ENCODE peak calls at places on chromosomes 6 and 20, in eight cellular contexts. One of them, this sample, is unnamed.

GRCh38 chr6:41498968-41499599 is 47.1 kb upstream of the FOXP4 start:
- DNase-seq in GM13976: no peak
- DNase-seq in stimulated activated CD4-positive, alpha-beta T cell treated with anti-CD3 and anti-CD28 coated beads, Interleukin-1b, Interleukin-23, amount 100 ng/mL, for 48 hours: no peak
- DNase-seq in CD8-positive, alpha-beta T cell: no peak
- DNase-seq in fibroblast of the aortic adventitia: no peak
- DNase-seq in Peyer's patch: no peak
- DNase-seq in pancreas: no peak
- DNase-seq in HepG2: peak
- DNase-seq in this sample: no peak

GRCh38 chr6:2237001-2237400 is 8.4 kb downstream of the GMDS start:
- DNase-seq in GM13976: no peak
- DNase-seq in stimulated activated CD4-positive, alpha-beta T cell treated with anti-CD3 and anti-CD28 coated beads, Interleukin-1b, Interleukin-23, amount 100 ng/mL, for 48 hours: no peak
- DNase-seq in CD8-positive, alpha-beta T cell: no peak
- DNase-seq in fibroblast of the aortic adventitia: peak
- DNase-seq in Peyer's patch: no peak
- DNase-seq in pancreas: no peak
- DNase-seq in HepG2: no peak
- DNase-seq in this sample: peak

GRCh38 chr20:667351-668034 is 8.1 kb downstream of the SCRT2 start:
- DNase-seq in GM13976: peak
- DNase-seq in stimulated activated CD4-positive, alpha-beta T cell treated with anti-CD3 and anti-CD28 coated beads, Interleukin-1b, Interleukin-23, amount 100 ng/mL, for 48 hours: peak
- DNase-seq in CD8-positive, alpha-beta T cell: peak
- DNase-seq in fibroblast of the aortic adventitia: peak
- DNase-seq in Peyer's patch: peak
- DNase-seq in pancreas: no peak
- DNase-seq in HepG2: peak
- DNase-seq in this sample: peak

GRCh38 chr6:31861919-31862343 is 690 bp downstream of the NEU1 start:
- DNase-seq in GM13976: no peak
- DNase-seq in stimulated activated CD4-positive, alpha-beta T cell treated with anti-CD3 and anti-CD28 coated beads, Interleukin-1b, Interleukin-23, amount 100 ng/mL, for 48 hours: no peak
- DNase-seq in CD8-positive, alpha-beta T cell: no peak
- DNase-seq in fibroblast of the aortic adventitia: peak
- DNase-seq in Peyer's patch: no peak
- DNase-seq in pancreas: no peak
- DNase-seq in HepG2: no peak
- DNase-seq in this sample: no peak

GRCh38 chr6:50815436-50816114 is 3.1 kb upstream of the TFAP2B start:
- DNase-seq in GM13976: no peak
- DNase-seq in stimulated activated CD4-positive, alpha-beta T cell treated with anti-CD3 and anti-CD28 coated beads, Interleukin-1b, Interleukin-23, amount 100 ng/mL, for 48 hours: no peak
- DNase-seq in CD8-positive, alpha-beta T cell: no peak
- DNase-seq in fibroblast of the aortic adventitia: peak
- DNase-seq in Peyer's patch: no peak
- DNase-seq in pancreas: no peak
- DNase-seq in HepG2: no peak
- DNase-seq in this sample: no peak

GRCh38 chr6:113630738-113631535 is 226.2 kb upstream of the MARCKS start:
- DNase-seq in GM13976: no peak
- DNase-seq in stimulated activated CD4-positive, alpha-beta T cell treated with anti-CD3 and anti-CD28 coated beads, Interleukin-1b, Interleukin-23, amount 100 ng/mL, for 48 hours: peak
- DNase-seq in CD8-positive, alpha-beta T cell: no peak
- DNase-seq in fibroblast of the aortic adventitia: peak
- DNase-seq in Peyer's patch: peak
- DNase-seq in pancreas: no peak
- DNase-seq in HepG2: no peak
- DNase-seq in this sample: no peak

GRCh38 chr6:122494665-122495272 is 23.2 kb upstream of the SERINC1 start:
- DNase-seq in GM13976: no peak
- DNase-seq in stimulated activated CD4-positive, alpha-beta T cell treated with anti-CD3 and anti-CD28 coated beads, Interleukin-1b, Interleukin-23, amount 100 ng/mL, for 48 hours: no peak
- DNase-seq in CD8-positive, alpha-beta T cell: no peak
- DNase-seq in fibroblast of the aortic adventitia: no peak
- DNase-seq in Peyer's patch: no peak
- DNase-seq in pancreas: peak
- DNase-seq in HepG2: no peak
- DNase-seq in this sample: no peak

GRCh38 chr20:3239867-3240775 is 1.1 kb upstream of the SLC4A11 start:
- DNase-seq in GM13976: no peak
- DNase-seq in stimulated activated CD4-positive, alpha-beta T cell treated with anti-CD3 and anti-CD28 coated beads, Interleukin-1b, Interleukin-23, amount 100 ng/mL, for 48 hours: no peak
- DNase-seq in CD8-positive, alpha-beta T cell: no peak
- DNase-seq in fibroblast of the aortic adventitia: peak
- DNase-seq in Peyer's patch: no peak
- DNase-seq in pancreas: no peak
- DNase-seq in HepG2: no peak
- DNase-seq in this sample: no peak

GRCh38 chr20:59670786-59671492 is 66.6 kb downstream of the PHACTR3 start:
- DNase-seq in GM13976: no peak
- DNase-seq in stimulated activated CD4-positive, alpha-beta T cell treated with anti-CD3 and anti-CD28 coated beads, Interleukin-1b, Interleukin-23, amount 100 ng/mL, for 48 hours: no peak
- DNase-seq in CD8-positive, alpha-beta T cell: no peak
- DNase-seq in fibroblast of the aortic adventitia: no peak
- DNase-seq in Peyer's patch: no peak
- DNase-seq in pancreas: no peak
- DNase-seq in HepG2: no peak
- DNase-seq in this sample: no peak

GRCh38 chr20:51594999-51595532 is 52.5 kb upstream of the NFATC2 start:
- DNase-seq in GM13976: peak
- DNase-seq in stimulated activated CD4-positive, alpha-beta T cell treated with anti-CD3 and anti-CD28 coated beads, Interleukin-1b, Interleukin-23, amount 100 ng/mL, for 48 hours: peak
- DNase-seq in CD8-positive, alpha-beta T cell: peak
- DNase-seq in fibroblast of the aortic adventitia: peak
- DNase-seq in Peyer's patch: peak
- DNase-seq in pancreas: peak
- DNase-seq in HepG2: peak
- DNase-seq in this sample: peak

GRCh38 chr6:145271601-145272000 is 463.7 kb downstream of the EPM2A start:
- DNase-seq in GM13976: no peak
- DNase-seq in stimulated activated CD4-positive, alpha-beta T cell treated with anti-CD3 and anti-CD28 coated beads, Interleukin-1b, Interleukin-23, amount 100 ng/mL, for 48 hours: no peak
- DNase-seq in CD8-positive, alpha-beta T cell: no peak
- DNase-seq in fibroblast of the aortic adventitia: no peak
- DNase-seq in Peyer's patch: no peak
- DNase-seq in pancreas: no peak
- DNase-seq in HepG2: no peak
- DNase-seq in this sample: no peak

GRCh38 chr6:133128191-133128590 is 113.0 kb upstream of the EYA4 start:
- DNase-seq in GM13976: no peak
- DNase-seq in stimulated activated CD4-positive, alpha-beta T cell treated with anti-CD3 and anti-CD28 coated beads, Interleukin-1b, Interleukin-23, amount 100 ng/mL, for 48 hours: no peak
- DNase-seq in CD8-positive, alpha-beta T cell: no peak
- DNase-seq in fibroblast of the aortic adventitia: no peak
- DNase-seq in Peyer's patch: no peak
- DNase-seq in pancreas: no peak
- DNase-seq in HepG2: peak
- DNase-seq in this sample: no peak

GRCh38 chr6:41939091-41939847 is 2.3 kb downstream of the CCND3 start:
- DNase-seq in GM13976: no peak
- DNase-seq in stimulated activated CD4-positive, alpha-beta T cell treated with anti-CD3 and anti-CD28 coated beads, Interleukin-1b, Interleukin-23, amount 100 ng/mL, for 48 hours: peak
- DNase-seq in CD8-positive, alpha-beta T cell: no peak
- DNase-seq in fibroblast of the aortic adventitia: peak
- DNase-seq in Peyer's patch: no peak
- DNase-seq in pancreas: no peak
- DNase-seq in HepG2: no peak
- DNase-seq in this sample: no peak

GRCh38 chr6:123849406-123849805 is 45.7 kb downstream of the NKAIN2 start:
- DNase-seq in GM13976: no peak
- DNase-seq in stimulated activated CD4-positive, alpha-beta T cell treated with anti-CD3 and anti-CD28 coated beads, Interleukin-1b, Interleukin-23, amount 100 ng/mL, for 48 hours: no peak
- DNase-seq in CD8-positive, alpha-beta T cell: no peak
- DNase-seq in fibroblast of the aortic adventitia: no peak
- DNase-seq in Peyer's patch: no peak
- DNase-seq in pancreas: no peak
- DNase-seq in HepG2: no peak
- DNase-seq in this sample: no peak

GRCh38 chr20:24050119-24050518 is 61.5 kb upstream of the GGTLC1 start:
- DNase-seq in GM13976: no peak
- DNase-seq in stimulated activated CD4-positive, alpha-beta T cell treated with anti-CD3 and anti-CD28 coated beads, Interleukin-1b, Interleukin-23, amount 100 ng/mL, for 48 hours: no peak
- DNase-seq in CD8-positive, alpha-beta T cell: no peak
- DNase-seq in fibroblast of the aortic adventitia: no peak
- DNase-seq in Peyer's patch: no peak
- DNase-seq in pancreas: no peak
- DNase-seq in HepG2: no peak
- DNase-seq in this sample: no peak

GRCh38 chr20:50504231-50504823 is 5.9 kb upstream of the PTPN1 start:
- DNase-seq in GM13976: no peak
- DNase-seq in stimulated activated CD4-positive, alpha-beta T cell treated with anti-CD3 and anti-CD28 coated beads, Interleukin-1b, Interleukin-23, amount 100 ng/mL, for 48 hours: no peak
- DNase-seq in CD8-positive, alpha-beta T cell: no peak
- DNase-seq in fibroblast of the aortic adventitia: peak
- DNase-seq in Peyer's patch: no peak
- DNase-seq in pancreas: no peak
- DNase-seq in HepG2: peak
- DNase-seq in this sample: no peak

GRCh38 chr6:5175635-5176034 is 85.1 kb downstream of the LYRM4 start:
- DNase-seq in GM13976: no peak
- DNase-seq in stimulated activated CD4-positive, alpha-beta T cell treated with anti-CD3 and anti-CD28 coated beads, Interleukin-1b, Interleukin-23, amount 100 ng/mL, for 48 hours: no peak
- DNase-seq in CD8-positive, alpha-beta T cell: no peak
- DNase-seq in fibroblast of the aortic adventitia: no peak
- DNase-seq in Peyer's patch: no peak
- DNase-seq in pancreas: no peak
- DNase-seq in HepG2: no peak
- DNase-seq in this sample: no peak

GRCh38 chr6:139364302-139364981 is 10.0 kb downstream of the CITED2 start:
- DNase-seq in GM13976: peak
- DNase-seq in stimulated activated CD4-positive, alpha-beta T cell treated with anti-CD3 and anti-CD28 coated beads, Interleukin-1b, Interleukin-23, amount 100 ng/mL, for 48 hours: no peak
- DNase-seq in CD8-positive, alpha-beta T cell: no peak
- DNase-seq in fibroblast of the aortic adventitia: peak
- DNase-seq in Peyer's patch: no peak
- DNase-seq in pancreas: no peak
- DNase-seq in HepG2: no peak
- DNase-seq in this sample: no peak

GRCh38 chr6:157741889-157742615 is 81.0 kb upstream of the SNX9 start:
- DNase-seq in GM13976: no peak
- DNase-seq in stimulated activated CD4-positive, alpha-beta T cell treated with anti-CD3 and anti-CD28 coated beads, Interleukin-1b, Interleukin-23, amount 100 ng/mL, for 48 hours: no peak
- DNase-seq in CD8-positive, alpha-beta T cell: no peak
- DNase-seq in fibroblast of the aortic adventitia: peak
- DNase-seq in Peyer's patch: no peak
- DNase-seq in pancreas: no peak
- DNase-seq in HepG2: no peak
- DNase-seq in this sample: no peak

GRCh38 chr6:4460595-4461475 is 315.4 kb upstream of the CDYL start:
- DNase-seq in GM13976: no peak
- DNase-seq in stimulated activated CD4-positive, alpha-beta T cell treated with anti-CD3 and anti-CD28 coated beads, Interleukin-1b, Interleukin-23, amount 100 ng/mL, for 48 hours: no peak
- DNase-seq in CD8-positive, alpha-beta T cell: no peak
- DNase-seq in fibroblast of the aortic adventitia: peak
- DNase-seq in Peyer's patch: no peak
- DNase-seq in pancreas: peak
- DNase-seq in HepG2: no peak
- DNase-seq in this sample: no peak

GRCh38 chr6:40400738-40401137 is 186.4 kb downstream of the LRFN2 start:
- DNase-seq in GM13976: no peak
- DNase-seq in stimulated activated CD4-positive, alpha-beta T cell treated with anti-CD3 and anti-CD28 coated beads, Interleukin-1b, Interleukin-23, amount 100 ng/mL, for 48 hours: no peak
- DNase-seq in CD8-positive, alpha-beta T cell: no peak
- DNase-seq in fibroblast of the aortic adventitia: no peak
- DNase-seq in Peyer's patch: no peak
- DNase-seq in pancreas: no peak
- DNase-seq in HepG2: no peak
- DNase-seq in this sample: no peak

GRCh38 chr6:136762022-136762975 is 30.0 kb downstream of the MAP3K5 start:
- DNase-seq in GM13976: no peak
- DNase-seq in stimulated activated CD4-positive, alpha-beta T cell treated with anti-CD3 and anti-CD28 coated beads, Interleukin-1b, Interleukin-23, amount 100 ng/mL, for 48 hours: no peak
- DNase-seq in CD8-positive, alpha-beta T cell: no peak
- DNase-seq in fibroblast of the aortic adventitia: no peak
- DNase-seq in Peyer's patch: no peak
- DNase-seq in pancreas: no peak
- DNase-seq in HepG2: no peak
- DNase-seq in this sample: no peak

GRCh38 chr6:32192608-32193039 is at the start of gene GPSM3:
- DNase-seq in GM13976: no peak
- DNase-seq in stimulated activated CD4-positive, alpha-beta T cell treated with anti-CD3 and anti-CD28 coated beads, Interleukin-1b, Interleukin-23, amount 100 ng/mL, for 48 hours: peak
- DNase-seq in CD8-positive, alpha-beta T cell: peak
- DNase-seq in fibroblast of the aortic adventitia: no peak
- DNase-seq in Peyer's patch: peak
- DNase-seq in pancreas: no peak
- DNase-seq in HepG2: no peak
- DNase-seq in this sample: no peak

GRCh38 chr6:27471365-27472115 is 1.4 kb downstream of the ZNF184 start:
- DNase-seq in GM13976: no peak
- DNase-seq in stimulated activated CD4-positive, alpha-beta T cell treated with anti-CD3 and anti-CD28 coated beads, Interleukin-1b, Interleukin-23, amount 100 ng/mL, for 48 hours: no peak
- DNase-seq in CD8-positive, alpha-beta T cell: no peak
- DNase-seq in fibroblast of the aortic adventitia: no peak
- DNase-seq in Peyer's patch: no peak
- DNase-seq in pancreas: no peak
- DNase-seq in HepG2: no peak
- DNase-seq in this sample: no peak

GRCh38 chr20:64044484-64045247 is 4.8 kb downstream of the SOX18 start:
- DNase-seq in GM13976: no peak
- DNase-seq in stimulated activated CD4-positive, alpha-beta T cell treated with anti-CD3 and anti-CD28 coated beads, Interleukin-1b, Interleukin-23, amount 100 ng/mL, for 48 hours: no peak
- DNase-seq in CD8-positive, alpha-beta T cell: no peak
- DNase-seq in fibroblast of the aortic adventitia: peak
- DNase-seq in Peyer's patch: no peak
- DNase-seq in pancreas: no peak
- DNase-seq in HepG2: no peak
- DNase-seq in this sample: peak

GRCh38 chr6:6790891-6791290 is 202.4 kb downstream of the LY86 start:
- DNase-seq in GM13976: no peak
- DNase-seq in stimulated activated CD4-positive, alpha-beta T cell treated with anti-CD3 and anti-CD28 coated beads, Interleukin-1b, Interleukin-23, amount 100 ng/mL, for 48 hours: no peak
- DNase-seq in CD8-positive, alpha-beta T cell: no peak
- DNase-seq in fibroblast of the aortic adventitia: no peak
- DNase-seq in Peyer's patch: no peak
- DNase-seq in pancreas: no peak
- DNase-seq in HepG2: peak
- DNase-seq in this sample: peak

GRCh38 chr6:109299695-109300564 is 82.3 kb downstream of the CD164 start:
- DNase-seq in GM13976: no peak
- DNase-seq in stimulated activated CD4-positive, alpha-beta T cell treated with anti-CD3 and anti-CD28 coated beads, Interleukin-1b, Interleukin-23, amount 100 ng/mL, for 48 hours: no peak
- DNase-seq in CD8-positive, alpha-beta T cell: no peak
- DNase-seq in fibroblast of the aortic adventitia: no peak
- DNase-seq in Peyer's patch: no peak
- DNase-seq in pancreas: peak
- DNase-seq in HepG2: no peak
- DNase-seq in this sample: no peak

GRCh38 chr6:107489636-107490567 is at the start of gene SOBP:
- DNase-seq in GM13976: peak
- DNase-seq in stimulated activated CD4-positive, alpha-beta T cell treated with anti-CD3 and anti-CD28 coated beads, Interleukin-1b, Interleukin-23, amount 100 ng/mL, for 48 hours: no peak
- DNase-seq in CD8-positive, alpha-beta T cell: peak
- DNase-seq in fibroblast of the aortic adventitia: peak
- DNase-seq in Peyer's patch: peak
- DNase-seq in pancreas: peak
- DNase-seq in HepG2: peak
- DNase-seq in this sample: no peak

GRCh38 chr6:138570716-138571020 is 71.4 kb upstream of the NHSL1 start:
- DNase-seq in GM13976: no peak
- DNase-seq in stimulated activated CD4-positive, alpha-beta T cell treated with anti-CD3 and anti-CD28 coated beads, Interleukin-1b, Interleukin-23, amount 100 ng/mL, for 48 hours: no peak
- DNase-seq in CD8-positive, alpha-beta T cell: no peak
- DNase-seq in fibroblast of the aortic adventitia: peak
- DNase-seq in Peyer's patch: no peak
- DNase-seq in pancreas: no peak
- DNase-seq in HepG2: peak
- DNase-seq in this sample: no peak

GRCh38 chr6:154920502-154921200 is 74.5 kb upstream of the TIAM2 start:
- DNase-seq in GM13976: no peak
- DNase-seq in stimulated activated CD4-positive, alpha-beta T cell treated with anti-CD3 and anti-CD28 coated beads, Interleukin-1b, Interleukin-23, amount 100 ng/mL, for 48 hours: no peak
- DNase-seq in CD8-positive, alpha-beta T cell: no peak
- DNase-seq in fibroblast of the aortic adventitia: no peak
- DNase-seq in Peyer's patch: no peak
- DNase-seq in pancreas: no peak
- DNase-seq in HepG2: no peak
- DNase-seq in this sample: no peak